ENCODE peak calls at places on chromosomes 6 and 20, in seven cellular contexts. One of them, this sample, is unnamed. For H3K27me3, the result is how much of the 10 kb centered on the place peaks cover.

GRCh38 chr6:132320007-132320406 is 81.3 kb downstream of the MOXD1 start:
- DNase-seq in ovary: no peak
- DNase-seq in Panc1: no peak
- DNase-seq in stomach: no peak
- DNase-seq in adrenal gland: peak
- DNase-seq in left lung: no peak
- DNase-seq in transverse colon: no peak
- DNase-seq in this sample: no peak

GRCh38 chr6:43714311-43715055 is 26.9 kb upstream of the MRPS18A start:
- DNase-seq in ovary: peak
- DNase-seq in left lung: no peak
- DNase-seq in Panc1: no peak
- DNase-seq in stomach: no peak
- DNase-seq in transverse colon: peak
- DNase-seq in adrenal gland: peak
- DNase-seq in this sample: no peak

GRCh38 chr6:156781882-156782631 is 4.9 kb downstream of the ARID1B start:
- DNase-seq in stomach: no peak
- DNase-seq in Panc1: no peak
- DNase-seq in left lung: no peak
- DNase-seq in transverse colon: no peak
- DNase-seq in ovary: no peak
- DNase-seq in adrenal gland: no peak
- DNase-seq in this sample: no peak

GRCh38 chr20:7744411-7744810 is 195.8 kb downstream of the HAO1 start:
- DNase-seq in transverse colon: no peak
- DNase-seq in stomach: no peak
- DNase-seq in left lung: no peak
- DNase-seq in adrenal gland: peak
- DNase-seq in Panc1: no peak
- DNase-seq in ovary: no peak
- DNase-seq in this sample: no peak

GRCh38 chr20:47669489-47669888 is 115.8 kb downstream of the SULF2 start:
- DNase-seq in transverse colon: no peak
- DNase-seq in stomach: no peak
- DNase-seq in adrenal gland: no peak
- DNase-seq in Panc1: no peak
- DNase-seq in ovary: no peak
- DNase-seq in left lung: no peak
- DNase-seq in this sample: no peak

GRCh38 chr6:106973841-106974336 is 640 bp downstream of the CD24 start:
- DNase-seq in Panc1: no peak
- DNase-seq in transverse colon: no peak
- DNase-seq in stomach: peak
- DNase-seq in adrenal gland: no peak
- DNase-seq in left lung: no peak
- DNase-seq in ovary: no peak
- DNase-seq in this sample: peak

GRCh38 chr6:169926617-169927417 is 175.4 kb downstream of the ERMARD start:
- DNase-seq in ovary: no peak
- DNase-seq in Panc1: no peak
- DNase-seq in left lung: no peak
- DNase-seq in adrenal gland: no peak
- DNase-seq in transverse colon: no peak
- DNase-seq in stomach: no peak
- DNase-seq in this sample: no peak

GRCh38 chr20:39874049-39874893 is 814.8 kb downstream of the MAFB start:
- DNase-seq in adrenal gland: peak
- DNase-seq in stomach: peak
- DNase-seq in transverse colon: peak
- DNase-seq in Panc1: peak
- DNase-seq in left lung: peak
- DNase-seq in ovary: peak
- DNase-seq in this sample: peak

GRCh38 chr20:61810066-61810708 is 255.5 kb downstream of the TAF4 start:
- DNase-seq in stomach: no peak
- DNase-seq in transverse colon: no peak
- DNase-seq in Panc1: no peak
- DNase-seq in adrenal gland: no peak
- DNase-seq in ovary: peak
- DNase-seq in left lung: no peak
- DNase-seq in this sample: no peak

GRCh38 chr6:55696501-55696900 is 117.5 kb upstream of the HMGCLL1 start:
- DNase-seq in left lung: no peak
- DNase-seq in Panc1: no peak
- DNase-seq in adrenal gland: no peak
- DNase-seq in stomach: no peak
- DNase-seq in ovary: no peak
- DNase-seq in transverse colon: no peak
- DNase-seq in this sample: no peak

GRCh38 chr6:37287519-37288157 is 29.7 kb upstream of the TMEM217 start:
- DNase-seq in ovary: no peak
- DNase-seq in Panc1: no peak
- DNase-seq in adrenal gland: no peak
- DNase-seq in left lung: no peak
- DNase-seq in transverse colon: no peak
- DNase-seq in stomach: no peak
- DNase-seq in this sample: no peak

GRCh38 chr6:122789862-122790739 is 1.0 kb downstream of the SMPDL3A start:
- DNase-seq in Panc1: peak
- DNase-seq in ovary: peak
- DNase-seq in adrenal gland: peak
- DNase-seq in transverse colon: no peak
- DNase-seq in stomach: no peak
- DNase-seq in left lung: peak
- DNase-seq in this sample: peak

GRCh38 chr20:62211769-62212288 is 8.2 kb downstream of the HRH3 start:
- DNase-seq in ovary: no peak
- DNase-seq in adrenal gland: no peak
- DNase-seq in transverse colon: no peak
- DNase-seq in Panc1: no peak
- DNase-seq in stomach: no peak
- DNase-seq in left lung: no peak
- DNase-seq in this sample: no peak

GRCh38 chr6:108903796-108904195 is 55.6 kb downstream of the ARMC2 start:
- DNase-seq in ovary: no peak
- DNase-seq in stomach: peak
- DNase-seq in transverse colon: no peak
- DNase-seq in adrenal gland: no peak
- DNase-seq in Panc1: no peak
- DNase-seq in left lung: no peak
- DNase-seq in this sample: no peak

GRCh38 chr6:70353343-70353913 is 50.5 kb upstream of the COL9A1 start:
- DNase-seq in adrenal gland: peak
- DNase-seq in ovary: no peak
- DNase-seq in stomach: no peak
- DNase-seq in left lung: no peak
- DNase-seq in Panc1: no peak
- DNase-seq in transverse colon: no peak
- DNase-seq in this sample: no peak

GRCh38 chr6:26053929-26054658 is 33.1 kb upstream of the HFE start:
- DNase-seq in Panc1: no peak
- DNase-seq in adrenal gland: no peak
- DNase-seq in transverse colon: no peak
- DNase-seq in ovary: no peak
- DNase-seq in left lung: no peak
- DNase-seq in stomach: no peak
- DNase-seq in this sample: no peak

GRCh38 chr6:82877213-82878195 is 188.1 kb downstream of the UBE3D start:
- DNase-seq in adrenal gland: no peak
- DNase-seq in ovary: no peak
- DNase-seq in transverse colon: no peak
- DNase-seq in Panc1: no peak
- DNase-seq in left lung: no peak
- DNase-seq in stomach: no peak
- DNase-seq in this sample: no peak

DNA sequence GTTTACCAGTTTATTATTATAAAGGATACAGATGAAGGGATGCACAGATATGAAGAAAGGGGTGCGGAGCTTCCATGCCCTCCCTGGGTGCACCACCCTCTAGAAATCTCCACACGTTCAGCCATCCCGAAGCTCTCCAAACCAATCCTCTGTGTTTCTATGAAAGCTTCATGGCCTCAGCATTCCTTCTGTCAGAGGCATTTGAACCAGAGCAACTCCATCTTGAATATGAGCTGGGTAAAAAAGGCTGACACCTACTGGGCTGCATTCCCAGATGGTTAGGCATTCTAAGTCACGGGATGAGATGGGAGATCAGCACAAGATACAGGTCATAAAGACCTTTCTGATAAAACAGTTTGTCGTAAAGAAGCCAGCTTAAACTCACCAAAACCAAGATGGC is 115.3 kb upstream of the SHLD1 start:
- DNase-seq in left lung: no peak
- DNase-seq in ovary: no peak
- DNase-seq in Panc1: no peak
- DNase-seq in transverse colon: no peak
- DNase-seq in stomach: no peak
- DNase-seq in adrenal gland: no peak
- DNase-seq in this sample: no peak
- TF ChIP-seq CTCF in left lung: no peak
- TF ChIP-seq CTCF in ovary: no peak
- TF ChIP-seq CTCF in Panc1: no peak
- TF ChIP-seq CTCF in transverse colon: no peak
- TF ChIP-seq CTCF in stomach: no peak
- TF ChIP-seq CTCF in adrenal gland: no peak
- TF ChIP-seq CTCF in this sample: no peak

GRCh38 chr6:41404221-41404866 is 68.9 kb downstream of the NCR2 start:
- DNase-seq in stomach: no peak
- DNase-seq in left lung: no peak
- DNase-seq in Panc1: no peak
- DNase-seq in transverse colon: no peak
- DNase-seq in adrenal gland: no peak
- DNase-seq in ovary: no peak
- DNase-seq in this sample: no peak

GRCh38 chr6:41396335-41396734 is 60.9 kb downstream of the NCR2 start:
- DNase-seq in left lung: no peak
- DNase-seq in adrenal gland: no peak
- DNase-seq in stomach: no peak
- DNase-seq in ovary: no peak
- DNase-seq in transverse colon: no peak
- DNase-seq in Panc1: no peak
- DNase-seq in this sample: no peak

DNA sequence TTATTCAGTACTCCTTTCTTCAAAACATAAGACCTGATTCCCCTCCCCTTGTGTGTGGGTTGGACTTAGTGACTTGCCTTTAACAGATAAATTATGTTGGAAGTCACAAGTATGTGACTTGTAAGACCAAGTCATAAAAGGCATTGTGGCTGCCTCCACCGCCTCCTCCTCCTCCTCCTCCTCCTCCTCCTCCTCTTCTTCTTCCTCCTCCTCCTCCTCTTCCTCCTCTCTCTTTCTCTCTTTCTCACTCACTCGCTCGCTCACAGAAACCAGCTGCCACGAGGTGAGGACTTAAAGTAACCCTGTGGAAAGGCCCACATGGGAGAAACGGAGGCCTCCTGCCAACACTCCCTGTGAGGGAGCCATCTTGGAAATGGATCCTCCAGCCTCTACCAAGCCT is 64.0 kb downstream of the NCR2 start:
- DNase-seq in stomach: no peak
- DNase-seq in left lung: no peak
- DNase-seq in ovary: no peak
- DNase-seq in Panc1: no peak
- DNase-seq in transverse colon: no peak
- DNase-seq in adrenal gland: no peak
- DNase-seq in this sample: no peak
- H3K27me3 ChIP-seq in stomach: under half
- H3K27me3 ChIP-seq in left lung: under half
- H3K27me3 ChIP-seq in ovary: under half
- H3K27me3 ChIP-seq in Panc1: under half
- H3K27me3 ChIP-seq in transverse colon: under half
- H3K27me3 ChIP-seq in adrenal gland: under half
- H3K27me3 ChIP-seq in this sample: under half

GRCh38 chr6:47069156-47069555 is 27.0 kb upstream of the ADGRF1 start:
- DNase-seq in ovary: no peak
- DNase-seq in Panc1: no peak
- DNase-seq in transverse colon: no peak
- DNase-seq in adrenal gland: no peak
- DNase-seq in stomach: no peak
- DNase-seq in left lung: no peak
- DNase-seq in this sample: no peak
- TF ChIP-seq CTCF in ovary: no peak
- TF ChIP-seq CTCF in Panc1: no peak
- TF ChIP-seq CTCF in transverse colon: no peak
- TF ChIP-seq CTCF in adrenal gland: no peak
- TF ChIP-seq CTCF in stomach: no peak
- TF ChIP-seq CTCF in left lung: no peak
- TF ChIP-seq CTCF in this sample: no peak

GRCh38 chr6:51384736-51385135 is 566.1 kb downstream of the TFAP2B start:
- DNase-seq in Panc1: no peak
- DNase-seq in transverse colon: no peak
- DNase-seq in left lung: no peak
- DNase-seq in ovary: no peak
- DNase-seq in stomach: no peak
- DNase-seq in adrenal gland: no peak
- DNase-seq in this sample: no peak
- H3K27me3 ChIP-seq in Panc1: under half
- H3K27me3 ChIP-seq in transverse colon: under half
- H3K27me3 ChIP-seq in left lung: under half
- H3K27me3 ChIP-seq in ovary: under half
- H3K27me3 ChIP-seq in stomach: under half
- H3K27me3 ChIP-seq in adrenal gland: under half
- H3K27me3 ChIP-seq in this sample: under half

GRCh38 chr6:45084257-45084656 is 243.9 kb upstream of the RUNX2 start:
- DNase-seq in left lung: no peak
- DNase-seq in stomach: no peak
- DNase-seq in ovary: no peak
- DNase-seq in transverse colon: no peak
- DNase-seq in Panc1: no peak
- DNase-seq in adrenal gland: no peak
- DNase-seq in this sample: no peak

GRCh38 chr6:45081634-45082033 is 246.5 kb upstream of the RUNX2 start:
- DNase-seq in ovary: no peak
- DNase-seq in Panc1: no peak
- DNase-seq in transverse colon: no peak
- DNase-seq in adrenal gland: no peak
- DNase-seq in stomach: no peak
- DNase-seq in left lung: no peak
- DNase-seq in this sample: no peak

GRCh38 chr6:45082091-45082490 is 246.0 kb upstream of the RUNX2 start:
- DNase-seq in transverse colon: no peak
- DNase-seq in ovary: no peak
- DNase-seq in left lung: no peak
- DNase-seq in adrenal gland: no peak
- DNase-seq in stomach: no peak
- DNase-seq in Panc1: no peak
- DNase-seq in this sample: no peak

GRCh38 chr6:45092135-45092534 is 236.0 kb upstream of the RUNX2 start:
- DNase-seq in Panc1: no peak
- DNase-seq in stomach: no peak
- DNase-seq in transverse colon: no peak
- DNase-seq in adrenal gland: no peak
- DNase-seq in left lung: no peak
- DNase-seq in ovary: no peak
- DNase-seq in this sample: no peak

GRCh38 chr6:45086685-45087084 is 241.4 kb upstream of the RUNX2 start:
- DNase-seq in Panc1: no peak
- DNase-seq in left lung: no peak
- DNase-seq in adrenal gland: no peak
- DNase-seq in transverse colon: no peak
- DNase-seq in ovary: no peak
- DNase-seq in stomach: no peak
- DNase-seq in this sample: no peak
- TF ChIP-seq CTCF in Panc1: no peak
- TF ChIP-seq CTCF in left lung: peak
- TF ChIP-seq CTCF in adrenal gland: no peak
- TF ChIP-seq CTCF in transverse colon: no peak
- TF ChIP-seq CTCF in ovary: no peak
- TF ChIP-seq CTCF in stomach: no peak
- TF ChIP-seq CTCF in this sample: no peak

GRCh38 chr20:63295846-63296245 is 2.9 kb downstream of the COL20A1 start:
- DNase-seq in transverse colon: no peak
- DNase-seq in Panc1: no peak
- DNase-seq in ovary: no peak
- DNase-seq in adrenal gland: no peak
- DNase-seq in stomach: no peak
- DNase-seq in left lung: no peak
- DNase-seq in this sample: no peak
- H3K27me3 ChIP-seq in transverse colon: half or more
- H3K27me3 ChIP-seq in Panc1: under half
- H3K27me3 ChIP-seq in ovary: under half
- H3K27me3 ChIP-seq in adrenal gland: under half
- H3K27me3 ChIP-seq in stomach: half or more
- H3K27me3 ChIP-seq in left lung: under half
- H3K27me3 ChIP-seq in this sample: under half

This sample was measured in upper lobe of right lung.